ENCODE peak calls at places on chromosomes 3 and 15, in six cellular contexts. A is transverse colon, L is prostate gland, W is esophagus muscularis mucosa, X is stomach, N is GM20000. F is an unnamed sample.

GRCh38 chr3:127822166-127822835 is at the start of gene MGLL:
- DNase-seq in N (peak), L (no peak), W (no peak), A (peak), X (peak), F (peak)

GRCh38 chr3:169623971-169624370 is 39.5 kb downstream of the MECOM start:
- DNase-seq in A (no peak), X (no peak), W (no peak), L (no peak), N (no peak), F (no peak)

GRCh38 chr3:81339040-81339845 is 422.2 kb downstream of the GBE1 start:
- DNase-seq in X (no peak), N (peak), A (no peak), W (no peak), L (no peak), F (peak)

GRCh38 chr3:122416966-122417365 is 1.1 kb upstream of the WDR5B start:
- DNase-seq in N (no peak), W (no peak), X (no peak), A (no peak), L (no peak), F (no peak)

GRCh38 chr15:63244399-63244798 is 33.0 kb upstream of the APH1B start:
- DNase-seq in L (no peak), N (no peak), A (no peak), X (no peak), W (no peak), F (no peak)

GRCh38 chr3:138348107-138348949 is at the start of gene MRAS:
- DNase-seq in N (peak), L (peak), W (no peak), X (peak), A (peak), F (peak)

GRCh38 chr15:89591834-89592233 is 16.6 kb downstream of the TICRR start:
- DNase-seq in L (no peak), A (no peak), X (no peak), W (no peak), N (no peak), F (no peak)

GRCh38 chr15:34993413-34993812 is 5.3 kb upstream of the ZNF770 start:
- DNase-seq in W (no peak), N (no peak), L (no peak), A (no peak), X (no peak), F (peak)

GRCh38 chr15:75650908-75651809 is 3.4 kb downstream of the SNX33 start:
- DNase-seq in N (no peak), X (peak), L (no peak), W (no peak), A (peak), F (no peak)

GRCh38 chr3:183895296-183895695 is 10.6 kb upstream of the PARL start:
- DNase-seq in L (peak), W (no peak), X (no peak), N (peak), A (peak), F (peak)

GRCh38 chr3:60010778-60011177 is 961.0 kb upstream of the CFAP20DC start:
- DNase-seq in W (no peak), A (no peak), X (no peak), N (peak), L (no peak), F (peak)

GRCh38 chr15:96916750-96917149 is 586.2 kb downstream of the NR2F2 start:
- DNase-seq in W (no peak), N (no peak), X (no peak), L (no peak), A (no peak), F (no peak)

GRCh38 chr15:57943766-57944165 is 121.7 kb downstream of the ALDH1A2 start:
- DNase-seq in W (no peak), X (no peak), N (no peak), L (no peak), A (no peak), F (no peak)

GRCh38 chr15:57948554-57949289 is 116.8 kb downstream of the ALDH1A2 start:
- DNase-seq in L (no peak), X (no peak), N (no peak), A (no peak), W (no peak), F (no peak)

GRCh38 chr15:57947282-57947681 is 118.2 kb downstream of the ALDH1A2 start:
- DNase-seq in A (no peak), N (no peak), L (no peak), W (no peak), X (no peak), F (no peak)

GRCh38 chr15:57947781-57948180 is 117.7 kb downstream of the ALDH1A2 start:
- DNase-seq in L (no peak), N (no peak), A (no peak), W (no peak), X (no peak), F (no peak)

GRCh38 chr15:57946491-57947048 is 118.9 kb downstream of the ALDH1A2 start:
- DNase-seq in X (no peak), W (no peak), A (no peak), N (no peak), L (no peak), F (no peak)
- TF ChIP-seq CTCF in X (no peak), W (no peak), A (no peak), N (no peak), L (no peak), F (no peak)

GRCh38 chr15:51888593-51889195 is 59.2 kb downstream of the TMOD3 start:
- DNase-seq in W (no peak), N (peak), A (no peak), L (no peak), X (no peak), F (peak)
- TF ChIP-seq CTCF in W (peak), N (peak), A (peak), L (peak), X (no peak), F (peak)

GRCh38 chr3:77042892-77043291 is 3.0 kb downstream of the ROBO2 start:
- DNase-seq in A (no peak), W (no peak), X (no peak), N (no peak), L (no peak), F (no peak)
- TF ChIP-seq CTCF in A (no peak), W (no peak), X (no peak), N (no peak), L (no peak), F (no peak)

DNA sequence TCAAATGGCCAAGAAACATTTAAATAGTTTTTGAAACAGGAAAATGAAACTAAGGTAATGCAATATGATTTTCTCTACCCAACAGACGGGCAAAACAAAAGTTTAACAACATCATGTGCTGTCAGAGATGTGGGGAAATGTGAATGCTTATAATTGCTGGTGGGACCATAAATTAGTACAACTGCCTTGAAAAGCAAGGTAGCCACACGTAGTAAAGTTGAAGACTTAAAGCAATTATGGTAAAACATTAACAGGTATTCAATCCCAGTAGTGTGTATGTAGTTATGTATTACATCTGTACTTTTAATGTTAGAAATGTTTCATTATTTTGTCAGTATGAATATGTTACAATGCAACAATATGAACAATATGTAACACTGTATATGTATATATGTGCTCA is 56.9 kb upstream of the C3orf80 start:
- DNase-seq in X (no peak), W (no peak), A (no peak), L (no peak), N (no peak), F (no peak)
- TF ChIP-seq CTCF in X (no peak), W (no peak), A (no peak), L (no peak), N (no peak), F (no peak)

DNA sequence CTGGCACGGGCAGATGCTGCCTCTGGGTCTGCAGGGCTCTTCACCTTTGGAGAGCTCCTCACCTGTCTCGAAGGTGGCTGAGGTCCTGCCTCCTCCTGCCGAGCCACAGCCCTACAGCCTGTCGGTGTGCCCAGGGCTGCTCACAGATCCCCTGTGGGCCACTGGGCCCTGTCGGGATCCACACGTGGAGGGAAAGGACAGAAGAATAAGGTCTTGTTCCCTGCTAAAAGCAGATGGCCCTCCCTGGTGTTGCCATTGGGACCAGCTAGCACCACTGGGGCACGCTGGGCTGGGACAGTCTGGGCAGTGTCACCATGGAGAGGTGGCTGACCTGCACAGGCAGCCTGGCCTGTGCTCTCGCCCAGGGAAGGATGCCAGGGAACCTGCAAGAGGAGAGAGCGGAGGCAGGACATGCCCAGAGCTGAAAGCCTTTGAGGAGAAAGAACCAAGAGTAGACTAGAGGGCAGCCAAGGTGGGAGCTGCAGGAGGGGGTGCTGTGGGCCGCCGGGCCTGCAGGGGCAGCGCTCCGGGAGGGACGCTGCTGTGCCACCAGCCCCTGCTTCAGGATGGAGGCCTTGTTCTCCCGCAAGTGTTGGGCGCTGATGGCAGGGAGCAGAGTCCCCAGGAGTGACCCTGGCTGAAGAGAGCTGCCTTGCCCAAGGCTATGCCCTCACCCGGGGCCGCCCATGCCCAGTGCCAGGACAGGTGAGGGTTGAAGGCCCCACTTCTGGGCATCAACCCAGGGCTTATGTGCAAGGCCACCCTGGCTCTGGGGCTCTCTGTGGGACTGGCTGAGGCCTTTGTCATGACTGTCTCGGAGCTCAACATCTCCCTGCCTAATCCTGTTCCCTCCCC is 210.2 kb downstream of the XXYLT1 start:
- DNase-seq in W (no peak), A (no peak), L (no peak), X (no peak), N (no peak), F (no peak)
- TF ChIP-seq CTCF in W (no peak), A (no peak), L (no peak), X (no peak), N (no peak), F (no peak)

GRCh38 chr3:171640520-171641412 is 169.5 kb downstream of the PLD1 start:
- DNase-seq in W (no peak), L (no peak), A (no peak), N (no peak), X (no peak), F (no peak)
- TF ChIP-seq CTCF in W (no peak), L (no peak), A (no peak), N (no peak), X (no peak), F (no peak)

GRCh38 chr3:185986201-185986600 is 48.4 kb upstream of the TRA2B start:
- DNase-seq in L (no peak), N (no peak), X (no peak), W (no peak), A (no peak), F (no peak)

GRCh38 chr3:185988816-185989175 is 51.0 kb upstream of the TRA2B start:
- DNase-seq in L (no peak), W (no peak), N (no peak), A (no peak), X (no peak), F (no peak)

GRCh38 chr3:185984203-185984602 is 46.4 kb upstream of the TRA2B start:
- DNase-seq in A (no peak), X (no peak), L (no peak), N (no peak), W (no peak), F (no peak)

GRCh38 chr3:185989511-185989910 is 51.7 kb upstream of the TRA2B start:
- DNase-seq in W (no peak), N (no peak), X (no peak), A (no peak), L (no peak), F (no peak)

GRCh38 chr3:185988080-185988815 is 50.4 kb upstream of the TRA2B start:
- DNase-seq in W (no peak), L (no peak), X (no peak), A (no peak), N (no peak), F (no peak)
- TF ChIP-seq CTCF in W (no peak), L (no peak), X (no peak), A (no peak), N (no peak), F (no peak)

GRCh38 chr3:28476194-28476593 is 127.6 kb upstream of the AZI2 start:
- DNase-seq in X (no peak), L (no peak), A (no peak), W (no peak), N (peak), F (peak)
- TF ChIP-seq CTCF in X (no peak), L (peak), A (peak), W (peak), N (peak), F (peak)